ENCODE peak calls at places on chromosome 4, in ten cellular contexts. One of them, this sample, is unnamed.

GRCh38 chr4:149194061-149194460 is 621.6 kb downstream of the IQCM start:
- DNase-seq in D341Med: no peak
- DNase-seq in T-helper 9 cell: no peak
- DNase-seq in effector CD4-positive, alpha-beta T cell: no peak
- DNase-seq in tibial nerve: no peak
- DNase-seq in activated T-cell treated with anti-CD3 and anti-CD28 coated beads for 1 hour: no peak
- DNase-seq in NCI-H460: no peak
- DNase-seq in HTR-8/SVneo: no peak
- DNase-seq in SK-MEL-5: no peak
- DNase-seq in occipital lobe: no peak
- DNase-seq in this sample: no peak

GRCh38 chr4:79864470-79865190 is 208.4 kb downstream of the ANTXR2 start:
- DNase-seq in NCI-H460: no peak
- DNase-seq in SK-MEL-5: no peak
- DNase-seq in tibial nerve: no peak
- DNase-seq in D341Med: no peak
- DNase-seq in occipital lobe: no peak
- DNase-seq in HTR-8/SVneo: no peak
- DNase-seq in T-helper 9 cell: no peak
- DNase-seq in activated T-cell treated with anti-CD3 and anti-CD28 coated beads for 1 hour: no peak
- DNase-seq in effector CD4-positive, alpha-beta T cell: no peak
- DNase-seq in this sample: no peak

GRCh38 chr4:149409186-149410056 is 406.2 kb downstream of the IQCM start:
- DNase-seq in NCI-H460: peak; percentile 54
- DNase-seq in tibial nerve: no peak
- DNase-seq in HTR-8/SVneo: peak; percentile 52
- DNase-seq in occipital lobe: peak; percentile 14
- DNase-seq in effector CD4-positive, alpha-beta T cell: no peak
- DNase-seq in T-helper 9 cell: no peak
- DNase-seq in SK-MEL-5: peak; percentile 72
- DNase-seq in activated T-cell treated with anti-CD3 and anti-CD28 coated beads for 1 hour: no peak
- DNase-seq in D341Med: no peak
- DNase-seq in this sample: no peak

GRCh38 chr4:72568959-72569718 is at the start of gene ADAMTS3:
- DNase-seq in activated T-cell treated with anti-CD3 and anti-CD28 coated beads for 1 hour: no peak
- DNase-seq in T-helper 9 cell: no peak
- DNase-seq in tibial nerve: no peak
- DNase-seq in NCI-H460: no peak
- DNase-seq in SK-MEL-5: peak; percentile 10
- DNase-seq in effector CD4-positive, alpha-beta T cell: no peak
- DNase-seq in occipital lobe: peak; percentile 6
- DNase-seq in D341Med: peak; percentile 83
- DNase-seq in HTR-8/SVneo: peak; percentile 41
- DNase-seq in this sample: peak; percentile 53

GRCh38 chr4:98864560-98864959 is 64.4 kb downstream of the EIF4E start:
- DNase-seq in T-helper 9 cell: no peak
- DNase-seq in activated T-cell treated with anti-CD3 and anti-CD28 coated beads for 1 hour: no peak
- DNase-seq in SK-MEL-5: no peak
- DNase-seq in effector CD4-positive, alpha-beta T cell: no peak
- DNase-seq in D341Med: no peak
- DNase-seq in occipital lobe: no peak
- DNase-seq in tibial nerve: no peak
- DNase-seq in HTR-8/SVneo: no peak
- DNase-seq in NCI-H460: no peak
- DNase-seq in this sample: no peak

GRCh38 chr4:147855670-147856069 is 123.8 kb downstream of the ARHGAP10 start:
- DNase-seq in D341Med: no peak
- DNase-seq in T-helper 9 cell: no peak
- DNase-seq in HTR-8/SVneo: no peak
- DNase-seq in activated T-cell treated with anti-CD3 and anti-CD28 coated beads for 1 hour: no peak
- DNase-seq in effector CD4-positive, alpha-beta T cell: no peak
- DNase-seq in SK-MEL-5: no peak
- DNase-seq in occipital lobe: no peak
- DNase-seq in NCI-H460: no peak
- DNase-seq in tibial nerve: no peak
- DNase-seq in this sample: no peak

GRCh38 chr4:39353478-39354177 is 12.5 kb downstream of the RFC1 start:
- DNase-seq in HTR-8/SVneo: no peak
- DNase-seq in activated T-cell treated with anti-CD3 and anti-CD28 coated beads for 1 hour: no peak
- DNase-seq in NCI-H460: peak; percentile 61
- DNase-seq in effector CD4-positive, alpha-beta T cell: no peak
- DNase-seq in D341Med: no peak
- DNase-seq in tibial nerve: no peak
- DNase-seq in occipital lobe: no peak
- DNase-seq in SK-MEL-5: peak; percentile 21
- DNase-seq in T-helper 9 cell: no peak
- DNase-seq in this sample: no peak

GRCh38 chr4:52372269-52372668 is 286.8 kb downstream of the USP46 start:
- DNase-seq in NCI-H460: no peak
- DNase-seq in activated T-cell treated with anti-CD3 and anti-CD28 coated beads for 1 hour: no peak
- DNase-seq in HTR-8/SVneo: no peak
- DNase-seq in D341Med: no peak
- DNase-seq in tibial nerve: no peak
- DNase-seq in occipital lobe: no peak
- DNase-seq in effector CD4-positive, alpha-beta T cell: no peak
- DNase-seq in T-helper 9 cell: no peak
- DNase-seq in SK-MEL-5: no peak
- DNase-seq in this sample: no peak

This sample was measured in breast epithelium.